ENCODE peak calls at places on chromosome 21, in four cellular contexts. One of them, this sample, is unnamed.

GRCh38 chr21:41217656-41218380 is 49.9 kb downstream of the BACE2 start:
- DNase-seq in GM12878: no peak
- DNase-seq in K562: peak; percentile 51
- DNase-seq in HepG2: no peak
- DNase-seq in this sample: no peak

GRCh38 chr21:29441651-29442050 is 142.9 kb downstream of the BACH1 start:
- DNase-seq in GM12878: no peak
- DNase-seq in K562: no peak
- DNase-seq in HepG2: no peak
- DNase-seq in this sample: no peak

GRCh38 chr21:29477941-29478340 is 179.2 kb downstream of the BACH1 start:
- DNase-seq in GM12878: no peak
- DNase-seq in K562: no peak
- DNase-seq in HepG2: no peak
- DNase-seq in this sample: no peak

GRCh38 chr21:31279986-31280385 is 64.1 kb downstream of the TIAM1 start:
- DNase-seq in GM12878: no peak
- DNase-seq in K562: no peak
- DNase-seq in HepG2: no peak
- DNase-seq in this sample: no peak

GRCh38 chr21:16634522-16634914 is 878.3 kb upstream of the CXADR start:
- DNase-seq in GM12878: no peak
- DNase-seq in K562: no peak
- DNase-seq in HepG2: no peak
- DNase-seq in this sample: peak; percentile 15

GRCh38 chr21:42089665-42090310 is 18.7 kb downstream of the UMODL1 start:
- DNase-seq in GM12878: no peak
- DNase-seq in K562: no peak
- DNase-seq in HepG2: no peak
- DNase-seq in this sample: no peak

GRCh38 chr21:42614811-42615342 is 38.5 kb upstream of the PDE9A start:
- DNase-seq in GM12878: no peak
- DNase-seq in K562: no peak
- DNase-seq in HepG2: peak; percentile 76
- DNase-seq in this sample: no peak

GRCh38 chr21:26715116-26715515 is 130.1 kb downstream of the ADAMTS1 start:
- DNase-seq in GM12878: no peak
- DNase-seq in K562: no peak
- DNase-seq in HepG2: no peak
- DNase-seq in this sample: no peak

GRCh38 chr21:31771685-31772084 is 39.8 kb upstream of the SCAF4 start:
- DNase-seq in GM12878: no peak
- DNase-seq in K562: no peak
- DNase-seq in HepG2: no peak
- DNase-seq in this sample: no peak

GRCh38 chr21:8992731-8993174 is 1528.6 kb upstream of the TPTE start:
- DNase-seq in GM12878: no peak
- DNase-seq in K562: peak; percentile 42
- DNase-seq in HepG2: peak; percentile 95
- DNase-seq in this sample: no peak

GRCh38 chr21:26845066-26845749 is at the start of gene ADAMTS1:
- DNase-seq in GM12878: no peak
- DNase-seq in K562: no peak
- DNase-seq in HepG2: peak; percentile 4
- DNase-seq in this sample: peak; percentile 88

GRCh38 chr21:42809171-42809570 is 70.2 kb downstream of the WDR4 start:
- DNase-seq in GM12878: no peak
- DNase-seq in K562: no peak
- DNase-seq in HepG2: no peak
- DNase-seq in this sample: no peak

GRCh38 chr21:36104306-36105300 is 30.3 kb upstream of the CBR3 start:
- DNase-seq in GM12878: no peak
- DNase-seq in K562: peak; percentile 47
- DNase-seq in HepG2: no peak
- DNase-seq in this sample: peak; percentile 88
- TF ChIP-seq TCF7 in GM12878: no peak
- TF ChIP-seq TCF7 in K562: no peak
- TF ChIP-seq TCF7 in HepG2: no peak
- TF ChIP-seq TCF7 in this sample: no peak

GRCh38 chr21:14356771-14357170 is 26.2 kb downstream of the HSPA13 start:
- DNase-seq in GM12878: no peak
- DNase-seq in K562: no peak
- DNase-seq in HepG2: no peak
- DNase-seq in this sample: no peak
- TF ChIP-seq TCF7 in GM12878: no peak
- TF ChIP-seq TCF7 in K562: no peak
- TF ChIP-seq TCF7 in HepG2: no peak
- TF ChIP-seq TCF7 in this sample: no peak

DNA sequence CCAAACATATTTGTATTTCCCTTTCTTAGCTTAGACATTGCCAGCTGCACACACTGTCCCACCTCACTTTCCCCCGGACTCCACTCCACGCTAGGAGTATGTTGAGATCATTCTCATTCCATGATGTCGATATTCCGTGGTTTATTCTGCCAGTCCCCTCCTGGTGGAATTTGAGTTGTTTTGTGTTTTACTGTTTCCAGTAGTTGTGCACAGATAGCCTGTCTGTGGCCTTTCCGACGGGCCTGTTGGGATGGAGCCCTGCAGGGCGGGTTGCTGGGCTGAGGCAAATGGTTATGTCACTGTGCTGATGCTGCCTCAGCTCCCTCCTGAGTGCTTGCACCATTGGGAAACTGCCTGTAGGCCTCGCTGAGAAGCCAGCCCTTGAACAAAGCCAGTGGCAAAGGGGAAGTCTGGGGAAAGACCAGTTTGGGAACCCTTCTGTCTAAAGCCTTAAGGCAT is 12.8 kb downstream of the TRAPPC10 start:
- DNase-seq in GM12878: no peak
- DNase-seq in K562: peak; percentile 60
- DNase-seq in HepG2: no peak
- DNase-seq in this sample: no peak
- TF ChIP-seq TCF7 in GM12878: no peak
- TF ChIP-seq TCF7 in K562: no peak
- TF ChIP-seq TCF7 in HepG2: no peak
- TF ChIP-seq TCF7 in this sample: no peak

GRCh38 chr21:39036581-39036980 is 146.7 kb downstream of the PSMG1 start:
- DNase-seq in GM12878: no peak
- DNase-seq in K562: no peak
- DNase-seq in HepG2: no peak
- DNase-seq in this sample: no peak

GRCh38 chr21:39040494-39041110 is 142.6 kb downstream of the PSMG1 start:
- DNase-seq in GM12878: no peak
- DNase-seq in K562: no peak
- DNase-seq in HepG2: no peak
- DNase-seq in this sample: no peak

GRCh38 chr21:39033878-39034589 is 149.2 kb downstream of the PSMG1 start:
- DNase-seq in GM12878: no peak
- DNase-seq in K562: no peak
- DNase-seq in HepG2: peak; percentile 98
- DNase-seq in this sample: no peak

GRCh38 chr21:39034590-39035536 is 148.4 kb downstream of the PSMG1 start:
- DNase-seq in GM12878: no peak
- DNase-seq in K562: no peak
- DNase-seq in HepG2: no peak
- DNase-seq in this sample: no peak

GRCh38 chr21:39037807-39038405 is 145.3 kb downstream of the PSMG1 start:
- DNase-seq in GM12878: no peak
- DNase-seq in K562: peak; percentile 45
- DNase-seq in HepG2: no peak
- DNase-seq in this sample: peak; percentile 78
- TF ChIP-seq TCF7 in GM12878: no peak
- TF ChIP-seq TCF7 in K562: no peak
- TF ChIP-seq TCF7 in HepG2: no peak
- TF ChIP-seq TCF7 in this sample: no peak

GRCh38 chr21:35751171-35751570 is 309.2 kb downstream of the SETD4 start:
- DNase-seq in GM12878: no peak
- DNase-seq in K562: no peak
- DNase-seq in HepG2: no peak
- DNase-seq in this sample: no peak

GRCh38 chr21:35749904-35750303 is 310.4 kb downstream of the SETD4 start:
- DNase-seq in GM12878: no peak
- DNase-seq in K562: no peak
- DNase-seq in HepG2: no peak
- DNase-seq in this sample: no peak

GRCh38 chr21:35748683-35749314 is 311.5 kb downstream of the SETD4 start:
- DNase-seq in GM12878: no peak
- DNase-seq in K562: no peak
- DNase-seq in HepG2: no peak
- DNase-seq in this sample: no peak

GRCh38 chr21:35754583-35754982 is 305.7 kb downstream of the SETD4 start:
- DNase-seq in GM12878: no peak
- DNase-seq in K562: no peak
- DNase-seq in HepG2: no peak
- DNase-seq in this sample: no peak

DNA sequence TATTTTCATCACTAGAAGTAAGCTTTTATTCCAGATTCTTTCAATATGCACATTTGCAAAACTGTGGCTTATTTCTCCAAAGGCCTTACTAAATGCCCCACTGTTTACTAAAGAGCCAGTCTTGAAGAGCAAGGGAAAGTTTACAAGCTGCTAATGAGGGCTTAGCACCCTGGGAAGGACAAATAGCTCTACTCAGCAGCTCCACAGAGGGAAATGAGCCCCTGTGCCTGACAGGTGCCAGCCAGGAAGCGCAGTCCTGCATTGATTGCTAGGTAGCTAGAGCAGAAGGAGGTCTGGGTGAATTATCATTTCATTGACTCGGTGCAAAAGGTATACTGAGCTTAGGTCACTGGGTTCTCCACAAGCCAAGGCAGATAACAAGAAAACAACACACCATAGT is 307.0 kb downstream of the SETD4 start:
- DNase-seq in GM12878: no peak
- DNase-seq in K562: no peak
- DNase-seq in HepG2: no peak
- DNase-seq in this sample: no peak
- TF ChIP-seq TCF7 in GM12878: no peak
- TF ChIP-seq TCF7 in K562: no peak
- TF ChIP-seq TCF7 in HepG2: no peak
- TF ChIP-seq TCF7 in this sample: no peak

GRCh38 chr21:22476726-22477646 is 1478.8 kb downstream of the NCAM2 start:
- DNase-seq in GM12878: no peak
- DNase-seq in K562: no peak
- DNase-seq in HepG2: no peak
- DNase-seq in this sample: no peak
- TF ChIP-seq TCF7 in GM12878: no peak
- TF ChIP-seq TCF7 in K562: no peak
- TF ChIP-seq TCF7 in HepG2: no peak
- TF ChIP-seq TCF7 in this sample: no peak

DNA sequence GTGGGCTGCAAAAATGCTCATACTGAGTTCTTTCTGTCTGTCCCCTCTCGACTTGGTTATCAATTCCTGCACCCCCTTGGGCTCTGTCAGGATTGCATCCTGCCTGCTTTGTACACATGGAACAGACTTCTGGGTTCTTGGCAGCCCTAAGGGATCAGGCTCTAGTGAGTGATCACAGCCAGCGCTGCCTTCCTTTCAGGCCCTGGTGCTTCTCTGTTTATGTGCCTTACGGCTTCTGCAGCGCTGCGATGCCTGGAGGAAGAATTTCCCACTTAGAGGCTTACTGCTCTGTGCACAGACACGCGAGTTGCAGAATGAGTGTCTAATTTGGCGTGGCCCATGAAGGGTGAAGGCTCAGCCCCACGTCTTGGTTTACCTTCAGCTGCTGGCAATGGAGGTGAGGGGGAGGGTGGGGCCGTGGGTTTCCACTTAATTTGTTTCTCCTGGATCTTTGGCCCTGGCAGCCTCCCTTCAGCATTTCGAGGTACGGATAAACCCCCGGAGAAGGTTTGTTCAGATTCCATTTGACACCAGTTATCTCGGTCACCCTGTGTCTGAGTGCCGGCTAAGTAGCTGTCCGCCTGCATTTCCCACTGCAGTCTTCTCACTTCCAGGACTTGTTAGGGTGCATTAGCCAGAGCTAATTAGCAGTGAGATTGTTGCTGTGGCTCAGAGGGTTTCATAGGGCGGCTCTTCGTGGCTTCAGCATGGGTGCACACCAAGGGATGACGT is 227.3 kb downstream of the DYRK1A start:
- DNase-seq in GM12878: no peak
- DNase-seq in K562: no peak
- DNase-seq in HepG2: no peak
- DNase-seq in this sample: no peak
- TF ChIP-seq TCF7 in GM12878: no peak
- TF ChIP-seq TCF7 in K562: no peak
- TF ChIP-seq TCF7 in HepG2: no peak
- TF ChIP-seq TCF7 in this sample: no peak

GRCh38 chr21:33419538-33420123 is 16.4 kb downstream of the IFNGR2 start:
- DNase-seq in GM12878: no peak
- DNase-seq in K562: no peak
- DNase-seq in HepG2: no peak
- DNase-seq in this sample: no peak
- TF ChIP-seq TCF7 in GM12878: no peak
- TF ChIP-seq TCF7 in K562: no peak
- TF ChIP-seq TCF7 in HepG2: no peak
- TF ChIP-seq TCF7 in this sample: no peak

DNA sequence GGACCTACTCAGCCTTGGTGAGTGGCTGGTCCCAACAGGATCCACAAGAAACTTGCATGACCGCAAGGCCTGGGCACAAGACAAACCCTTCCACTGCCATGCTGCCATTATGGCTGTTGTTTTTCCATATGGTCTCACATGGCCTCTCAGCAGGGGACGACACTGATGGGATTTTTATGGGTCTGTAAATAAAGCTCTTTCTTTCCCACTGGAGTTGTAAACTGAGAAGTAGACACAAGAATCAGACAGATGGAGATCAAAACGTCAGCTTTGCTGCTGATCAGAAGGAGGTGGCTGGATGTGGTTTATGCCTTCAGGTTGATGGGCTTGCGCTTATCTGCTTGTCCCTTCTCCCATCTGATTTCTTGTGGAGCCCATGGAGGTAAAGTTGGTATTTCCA is 138.1 kb upstream of the KCNJ6 start:
- DNase-seq in GM12878: no peak
- DNase-seq in K562: no peak
- DNase-seq in HepG2: no peak
- DNase-seq in this sample: no peak
- TF ChIP-seq TCF7 in GM12878: no peak
- TF ChIP-seq TCF7 in K562: no peak
- TF ChIP-seq TCF7 in HepG2: no peak
- TF ChIP-seq TCF7 in this sample: no peak

GRCh38 chr21:45404726-45405270 is at the start of gene COL18A1:
- DNase-seq in GM12878: no peak
- DNase-seq in K562: peak; percentile 94
- DNase-seq in HepG2: no peak
- DNase-seq in this sample: peak; percentile 77
- TF ChIP-seq TCF7 in GM12878: no peak
- TF ChIP-seq TCF7 in K562: no peak
- TF ChIP-seq TCF7 in HepG2: no peak
- TF ChIP-seq TCF7 in this sample: no peak

This sample was measured in WTC11.